ENCODE peak calls at places on chromosomes 2 and 18, in six cellular contexts. One of them, this sample, is unnamed.
A peak's percentile ranks its signal among the peaks of the same experiment; 100 is the strongest.

GRCh38 chr2:69139778-69140177 is 126.8 kb downstream of the ANTXR1 start:
- DNase-seq in nephron progenitor cell: no peak
- DNase-seq in stimulated activated CD4-positive, alpha-beta T cell treated with anti-CD3 and anti-CD28 coated beads, Interleukin-15, amount 100 ng/mL, for 24 hours: no peak
- DNase-seq in activated T-cell treated with anti-CD3 and anti-CD28 coated beads for 4 hours: no peak
- DNase-seq in SW480: no peak
- DNase-seq in spleen: no peak
- DNase-seq in this sample: no peak

GRCh38 chr18:3789525-3789924 is 339.6 kb downstream of the TGIF1 start:
- DNase-seq in nephron progenitor cell: no peak
- DNase-seq in stimulated activated CD4-positive, alpha-beta T cell treated with anti-CD3 and anti-CD28 coated beads, Interleukin-15, amount 100 ng/mL, for 24 hours: no peak
- DNase-seq in spleen: no peak
- DNase-seq in activated T-cell treated with anti-CD3 and anti-CD28 coated beads for 4 hours: no peak
- DNase-seq in SW480: no peak
- DNase-seq in this sample: no peak

GRCh38 chr2:170391018-170391417 is 213.1 kb downstream of the MYO3B start:
- DNase-seq in nephron progenitor cell: no peak
- DNase-seq in spleen: no peak
- DNase-seq in SW480: no peak
- DNase-seq in stimulated activated CD4-positive, alpha-beta T cell treated with anti-CD3 and anti-CD28 coated beads, Interleukin-15, amount 100 ng/mL, for 24 hours: no peak
- DNase-seq in activated T-cell treated with anti-CD3 and anti-CD28 coated beads for 4 hours: no peak
- DNase-seq in this sample: no peak

GRCh38 chr2:88545118-88545517 is 82.1 kb downstream of the EIF2AK3 start:
- DNase-seq in SW480: peak; percentile 77
- DNase-seq in spleen: no peak
- DNase-seq in nephron progenitor cell: no peak
- DNase-seq in activated T-cell treated with anti-CD3 and anti-CD28 coated beads for 4 hours: no peak
- DNase-seq in stimulated activated CD4-positive, alpha-beta T cell treated with anti-CD3 and anti-CD28 coated beads, Interleukin-15, amount 100 ng/mL, for 24 hours: no peak
- DNase-seq in this sample: no peak

GRCh38 chr2:64645014-64645418 is 8.7 kb downstream of the SERTAD2 start:
- DNase-seq in activated T-cell treated with anti-CD3 and anti-CD28 coated beads for 4 hours: no peak
- DNase-seq in SW480: peak; percentile 90
- DNase-seq in spleen: no peak
- DNase-seq in stimulated activated CD4-positive, alpha-beta T cell treated with anti-CD3 and anti-CD28 coated beads, Interleukin-15, amount 100 ng/mL, for 24 hours: peak; percentile 52
- DNase-seq in nephron progenitor cell: peak; percentile 80
- DNase-seq in this sample: no peak

GRCh38 chr2:209469481-209469880 is 45.6 kb downstream of the MAP2 start:
- DNase-seq in spleen: no peak
- DNase-seq in stimulated activated CD4-positive, alpha-beta T cell treated with anti-CD3 and anti-CD28 coated beads, Interleukin-15, amount 100 ng/mL, for 24 hours: no peak
- DNase-seq in nephron progenitor cell: no peak
- DNase-seq in SW480: no peak
- DNase-seq in activated T-cell treated with anti-CD3 and anti-CD28 coated beads for 4 hours: no peak
- DNase-seq in this sample: no peak

GRCh38 chr18:79988079-79988924 is at the start of gene TXNL4A:
- DNase-seq in stimulated activated CD4-positive, alpha-beta T cell treated with anti-CD3 and anti-CD28 coated beads, Interleukin-15, amount 100 ng/mL, for 24 hours: peak; percentile 90
- DNase-seq in nephron progenitor cell: peak; percentile 80
- DNase-seq in spleen: peak; percentile 97
- DNase-seq in activated T-cell treated with anti-CD3 and anti-CD28 coated beads for 4 hours: peak; percentile 75
- DNase-seq in SW480: peak; percentile 64
- DNase-seq in this sample: peak; percentile 94

GRCh38 chr18:22168360-22168921 is 948 bp upstream of the GATA6 start:
- DNase-seq in nephron progenitor cell: peak; percentile 47
- DNase-seq in activated T-cell treated with anti-CD3 and anti-CD28 coated beads for 4 hours: no peak
- DNase-seq in stimulated activated CD4-positive, alpha-beta T cell treated with anti-CD3 and anti-CD28 coated beads, Interleukin-15, amount 100 ng/mL, for 24 hours: peak; percentile 24
- DNase-seq in SW480: peak; percentile 64
- DNase-seq in spleen: no peak
- DNase-seq in this sample: no peak

GRCh38 chr2:215609089-215610032 is 173.5 kb upstream of the FN1 start:
- DNase-seq in nephron progenitor cell: no peak
- DNase-seq in SW480: no peak
- DNase-seq in activated T-cell treated with anti-CD3 and anti-CD28 coated beads for 4 hours: no peak
- DNase-seq in stimulated activated CD4-positive, alpha-beta T cell treated with anti-CD3 and anti-CD28 coated beads, Interleukin-15, amount 100 ng/mL, for 24 hours: no peak
- DNase-seq in spleen: no peak
- DNase-seq in this sample: no peak